ENCODE peak calls at places on chromosomes 4 and X, in four cellular contexts. U, F, S and A are unnamed samples.

GRCh38 chr4:147509386-147509785 is 28.5 kb downstream of the EDNRA start:
- DNase-seq in F (peak), U (no peak), S (no peak), A (no peak)

GRCh38 chr4:151184523-151185458 is 85.4 kb downstream of the RPS3A start:
- DNase-seq in S (no peak), U (no peak), F (peak), A (peak)

GRCh38 chr4:122895336-122895995 is 26.9 kb downstream of the NUDT6 start:
- DNase-seq in S (no peak), U (no peak), F (no peak), A (no peak)

GRCh38 chrX:68703369-68703768 is 55.9 kb downstream of the STARD8 start:
- DNase-seq in F (no peak), U (no peak), S (peak), A (no peak)

GRCh38 chr4:58809366-58809765 is 1699.2 kb upstream of the IGFBP7 start:
- DNase-seq in F (peak), S (no peak), U (no peak), A (peak)

GRCh38 chrX:136586386-136586785 is 54.4 kb downstream of the VGLL1 start:
- DNase-seq in F (peak), S (no peak), U (no peak), A (no peak)

GRCh38 chr4:109665783-109666455 is 37.3 kb downstream of the CASP6 start:
- DNase-seq in F (no peak), U (no peak), S (no peak), A (no peak)

GRCh38 chr4:183384516-183384915 is 59.9 kb upstream of the CDKN2AIP start:
- DNase-seq in S (no peak), F (no peak), U (no peak), A (no peak)

GRCh38 chr4:8315343-8316250 is 46.0 kb downstream of the HTRA3 start:
- DNase-seq in S (peak), F (peak), U (no peak), A (peak)

GRCh38 chrX:84477114-84477513 is 25.1 kb downstream of the HDX start:
- DNase-seq in F (no peak), S (no peak), U (no peak), A (no peak)

GRCh38 chr4:3128058-3128457 is 53.6 kb downstream of the HTT start:
- DNase-seq in S (no peak), U (no peak), F (no peak), A (no peak)

GRCh38 chr4:107349266-107349665 is 313.2 kb upstream of the DKK2 start:
- DNase-seq in S (no peak), U (no peak), F (peak), A (no peak)

GRCh38 chrX:111098874-111099273 is 2.9 kb downstream of the PAK3 start:
- DNase-seq in F (peak), U (peak), S (peak), A (no peak)

GRCh38 chrX:115226929-115227328 is 7.0 kb downstream of the LRCH2 start:
- DNase-seq in F (peak), U (no peak), S (no peak), A (peak)

GRCh38 chr4:16931906-16932305 is 33.5 kb upstream of the LDB2 start:
- DNase-seq in F (no peak), S (no peak), U (no peak), A (no peak)

GRCh38 chrX:41799661-41800060 is 75.7 kb downstream of the GPR82 start:
- DNase-seq in F (no peak), U (no peak), S (no peak), A (no peak)

GRCh38 chr4:123587983-123588494 is 191.4 kb downstream of the SPRY1 start:
- DNase-seq in S (no peak), F (peak), U (no peak), A (peak)

GRCh38 chrX:51420610-51421009 is 75.8 kb downstream of the NUDT11 start:
- DNase-seq in F (peak), U (no peak), S (no peak), A (no peak)

GRCh38 chr4:152193059-152193458 is 342.8 kb downstream of the FBXW7 start:
- DNase-seq in F (no peak), U (no peak), S (no peak), A (no peak)

GRCh38 chr4:152535236-152535902 is 523 bp downstream of the FBXW7 start:
- DNase-seq in S (peak), U (no peak), F (no peak), A (no peak)

GRCh38 chrX:39975094-39975865 is 122.5 kb downstream of the BCOR start:
- DNase-seq in F (no peak), U (no peak), S (no peak), A (peak)

GRCh38 chrX:154308108-154308946 is 12.7 kb downstream of the TKTL1 start:
- DNase-seq in U (peak), F (peak), S (peak), A (peak)

GRCh38 chr4:55543858-55544257 is 2.9 kb downstream of the CLOCK start:
- DNase-seq in F (no peak), S (no peak), U (no peak), A (peak)

GRCh38 chr4:72860766-72861165 is 208.8 kb downstream of the COX18 start:
- DNase-seq in U (no peak), S (no peak), F (peak), A (no peak)

GRCh38 chr4:179415842-179416223 is 1973.6 kb upstream of the AGA start:
- DNase-seq in S (no peak), U (no peak), F (no peak), A (no peak)

GRCh38 chr4:185108185-185108584 is 34.9 kb upstream of the SLC25A4 start:
- DNase-seq in U (no peak), S (no peak), F (no peak), A (no peak)

GRCh38 chr4:168475745-168476144 is 4.5 kb downstream of the DDX60L start:
- DNase-seq in U (no peak), S (no peak), F (peak), A (no peak)

GRCh38 chrX:45765726-45766125 is 565.0 kb upstream of the DIPK2B start:
- DNase-seq in F (no peak), S (no peak), U (no peak), A (no peak)

GRCh38 chr4:162793571-162793970 is 373.1 kb downstream of the NAF1 start:
- DNase-seq in U (no peak), S (no peak), F (peak), A (no peak)

GRCh38 chr4:53919605-53920004 is 144.8 kb downstream of the CHIC2 start:
- DNase-seq in U (no peak), F (peak), S (no peak), A (no peak)

GRCh38 chrX:43756076-43756475 is 100.0 kb downstream of the MAOA start:
- DNase-seq in F (no peak), U (no peak), S (peak), A (no peak)

GRCh38 chrX:55710701-55711100 is 6.8 kb upstream of the RRAGB start:
- DNase-seq in S (no peak), F (peak), U (no peak), A (peak)

GRCh38 chrX:135480076-135480475 is 40.4 kb upstream of the INTS6L start:
- DNase-seq in U (no peak), F (no peak), S (no peak), A (no peak)